ENCODE peak calls at places on chromosome 10, in nine cellular contexts. X, S, V, D, A, I, Y, L and C are unnamed samples.

GRCh38 chr10:102405632-102406031 is 10.1 kb downstream of the NFKB2 start:
- DNase-seq in X (no peak), S (no peak), V (no peak), D (no peak), A (no peak), I (no peak), Y (no peak), L (no peak), C (no peak)

GRCh38 chr10:8633909-8634308 is 579.4 kb downstream of the GATA3 start:
- DNase-seq in X (no peak), S (no peak), V (no peak), D (no peak), A (no peak), I (no peak), Y (no peak), L (no peak), C (no peak)

GRCh38 chr10:99917963-99918825 is 91.6 kb downstream of the DNMBP start:
- DNase-seq in X (peak), S (peak), V (peak), D (no peak), A (peak), I (peak), Y (peak), L (no peak), C (peak)

GRCh38 chr10:93854985-93855384 is 38.8 kb upstream of the SLC35G1 start:
- DNase-seq in X (no peak), S (no peak), V (no peak), D (no peak), A (no peak), I (no peak), Y (peak), L (no peak), C (no peak)

GRCh38 chr10:84339025-84339424 is 10.6 kb downstream of the CCSER2 start:
- DNase-seq in X (no peak), S (no peak), V (no peak), D (no peak), A (no peak), I (no peak), Y (no peak), L (no peak), C (no peak)

GRCh38 chr10:62900829-62901571 is 84.8 kb upstream of the EGR2 start:
- DNase-seq in X (no peak), S (no peak), V (no peak), D (no peak), A (no peak), I (peak), Y (no peak), L (no peak), C (no peak)

GRCh38 chr10:28250782-28251181 is 52.1 kb downstream of the MPP7 start:
- DNase-seq in X (peak), S (no peak), V (peak), D (no peak), A (no peak), I (peak), Y (no peak), L (no peak), C (no peak)

GRCh38 chr10:36023939-36024338 is 381.8 kb upstream of the FZD8 start:
- DNase-seq in X (peak), S (peak), V (peak), D (no peak), A (peak), I (peak), Y (no peak), L (no peak), C (no peak)

GRCh38 chr10:107443817-107444216 is 279.3 kb upstream of the SORCS1 start:
- DNase-seq in X (no peak), S (no peak), V (no peak), D (no peak), A (no peak), I (no peak), Y (no peak), L (no peak), C (no peak)
- H3K4me3 ChIP-seq in X (no peak), S (no peak), V (no peak), D (no peak), A (no peak), I (no peak), Y (no peak), L (no peak), C (no peak)

GRCh38 chr10:130046591-130046990 is 64.0 kb downstream of the C10orf143 start:
- DNase-seq in X (no peak), S (peak), V (no peak), D (no peak), A (no peak), I (no peak), Y (no peak), L (no peak), C (no peak)

GRCh38 chr10:130043491-130043890 is 67.1 kb downstream of the C10orf143 start:
- DNase-seq in X (no peak), S (no peak), V (no peak), D (no peak), A (no peak), I (no peak), Y (no peak), L (no peak), C (no peak)

GRCh38 chr10:130044067-130045061 is 66.3 kb downstream of the C10orf143 start:
- DNase-seq in X (no peak), S (no peak), V (no peak), D (no peak), A (no peak), I (no peak), Y (no peak), L (no peak), C (peak)

GRCh38 chr10:130045801-130046321 is 64.8 kb downstream of the C10orf143 start:
- DNase-seq in X (no peak), S (no peak), V (no peak), D (no peak), A (no peak), I (no peak), Y (no peak), L (no peak), C (no peak)

DNA sequence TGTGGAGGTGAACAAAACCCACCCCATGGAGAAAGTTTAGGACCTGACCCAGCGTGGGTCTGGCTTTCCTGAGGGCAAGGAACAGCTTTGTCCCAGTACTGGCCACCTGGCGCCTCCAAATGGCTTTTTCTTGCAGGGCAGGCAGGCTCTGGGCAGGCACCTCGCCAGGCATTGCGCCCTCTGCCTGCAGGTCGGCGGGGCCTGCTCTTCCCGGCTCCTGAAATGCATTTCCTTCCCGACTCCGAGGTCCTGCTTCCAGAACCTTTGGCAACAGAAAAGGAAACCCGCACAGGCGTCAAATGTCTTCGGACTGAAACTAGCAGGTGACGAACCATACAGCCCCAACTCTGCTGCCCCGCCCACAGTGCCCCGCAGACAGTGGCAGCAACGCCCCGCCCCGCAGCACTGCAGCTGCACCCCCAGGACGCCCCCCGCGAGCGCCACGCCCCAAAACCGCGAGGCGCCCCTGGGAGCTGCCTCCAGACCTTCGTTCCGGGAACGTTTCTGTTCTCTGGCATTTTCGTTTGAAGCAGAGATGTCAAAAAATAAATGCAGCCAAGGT is 65.5 kb downstream of the C10orf143 start:
- DNase-seq in X (no peak), S (peak), V (no peak), D (no peak), A (no peak), I (peak), Y (peak), L (no peak), C (no peak)
- TF ChIP-seq CTCF in X (no peak), S (peak), V (no peak), D (peak), A (no peak), I (peak), Y (peak), L (no peak), C (no peak)

GRCh38 chr10:103849212-103849877 is 6.0 kb downstream of the SH3PXD2A start:
- DNase-seq in X (no peak), S (no peak), V (no peak), D (no peak), A (no peak), I (no peak), Y (no peak), L (no peak), C (no peak)
- H3K4me3 ChIP-seq in X (no peak), S (no peak), V (no peak), D (peak), A (no peak), I (peak), Y (no peak), L (no peak), C (no peak)

GRCh38 chr10:108631332-108631731 is 1292.0 kb downstream of the XPNPEP1 start:
- DNase-seq in X (no peak), S (no peak), V (no peak), D (no peak), A (no peak), I (no peak), Y (no peak), L (no peak), C (no peak)

GRCh38 chr10:108629843-108630242 is 1293.5 kb downstream of the XPNPEP1 start:
- DNase-seq in X (peak), S (peak), V (no peak), D (no peak), A (no peak), I (peak), Y (no peak), L (no peak), C (no peak)

DNA sequence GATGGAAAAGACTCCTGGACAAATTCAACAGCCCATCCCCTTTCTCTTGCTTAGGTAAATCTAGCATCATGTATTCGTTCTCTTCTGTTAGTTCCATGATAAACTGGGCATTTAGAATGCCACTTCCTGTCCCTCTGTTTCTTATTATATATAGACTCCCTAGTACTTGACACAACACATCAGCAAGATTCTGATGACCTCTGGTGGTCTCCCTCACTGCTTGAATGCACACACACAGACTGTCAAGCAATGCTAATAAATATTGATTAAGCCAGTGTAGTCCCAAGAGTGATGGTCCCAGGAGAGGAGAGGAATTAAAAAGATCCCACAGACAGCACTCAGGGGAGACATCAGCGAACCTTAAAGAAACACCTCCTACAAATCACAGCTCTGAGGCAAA is 1291.3 kb downstream of the XPNPEP1 start:
- DNase-seq in X (no peak), S (no peak), V (no peak), D (no peak), A (no peak), I (no peak), Y (no peak), L (no peak), C (no peak)
- TF ChIP-seq CTCF in X (no peak), S (no peak), V (no peak), D (no peak), A (no peak), I (no peak), Y (no peak), L (no peak), C (no peak)

DNA sequence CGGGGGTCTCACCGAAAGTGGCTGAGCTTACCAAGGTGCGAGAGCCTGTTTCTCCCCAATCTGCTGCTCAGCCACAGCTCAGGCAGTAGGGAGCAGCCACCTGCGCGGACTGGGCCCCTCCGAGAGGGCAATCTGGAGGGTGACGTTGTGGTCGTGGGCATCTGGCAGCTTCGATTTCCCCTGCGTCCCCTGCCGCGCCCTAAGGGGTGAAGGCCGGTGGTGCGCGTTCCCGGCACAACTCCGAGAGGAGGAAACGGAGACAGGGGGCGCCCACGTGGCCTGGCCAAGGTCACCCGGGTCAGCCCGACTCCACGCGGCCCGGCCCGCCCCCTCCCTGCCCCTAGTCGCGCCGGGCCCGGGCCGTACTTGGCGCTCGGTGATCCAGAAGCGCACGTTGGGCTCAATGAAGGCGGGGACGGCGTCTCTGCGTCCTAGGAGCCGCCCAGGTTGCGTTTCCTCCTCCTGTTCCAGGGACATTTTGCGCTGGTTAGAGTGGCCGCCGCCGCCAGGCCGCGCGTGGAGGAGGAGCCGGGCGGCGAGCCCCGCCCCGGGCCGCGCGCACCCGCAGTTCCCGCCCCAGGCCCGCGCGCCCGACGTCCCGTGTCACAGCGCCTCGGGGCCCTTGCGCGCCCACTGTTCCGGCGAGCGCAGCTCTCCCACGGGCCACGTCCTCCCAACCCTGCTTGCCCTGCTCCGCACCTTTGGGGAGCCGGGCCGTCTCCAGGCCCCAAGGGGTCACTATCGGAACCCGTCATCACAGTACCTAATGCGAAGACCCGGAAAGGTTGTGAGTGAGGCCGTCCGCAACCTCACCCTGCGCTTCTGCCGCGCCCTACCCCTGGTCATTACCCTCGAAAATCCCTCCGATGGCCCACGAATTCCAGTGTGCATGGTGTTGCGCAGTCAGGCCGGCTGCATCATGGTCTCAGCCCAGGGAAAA is at the start of gene SFXN4:
- DNase-seq in X (peak), S (peak), V (peak), D (no peak), A (peak), I (peak), Y (peak), L (peak), C (peak)
- H3K4me3 ChIP-seq in X (peak), S (peak), V (peak), D (peak), A (peak), I (peak), Y (peak), L (peak), C (peak)

GRCh38 chr10:100930368-100930767 is 17.6 kb downstream of the SLF2 start:
- DNase-seq in X (peak), S (peak), V (no peak), D (no peak), A (no peak), I (no peak), Y (peak), L (no peak), C (no peak)
- TF ChIP-seq CTCF in X (peak), S (no peak), V (peak), D (peak), A (no peak), I (no peak), Y (no peak), L (no peak), C (no peak)

GRCh38 chr10:47298730-47299129 is 1.3 kb upstream of the GDF10 start:
- DNase-seq in X (no peak), S (no peak), V (no peak), D (no peak), A (no peak), I (no peak), Y (no peak), L (no peak), C (no peak)

GRCh38 chr10:47297796-47298540 is 2.0 kb upstream of the GDF10 start:
- DNase-seq in X (no peak), S (no peak), V (no peak), D (no peak), A (no peak), I (no peak), Y (no peak), L (no peak), C (no peak)

GRCh38 chr10:47299989-47300931 is at the start of gene GDF10:
- DNase-seq in X (peak), S (peak), V (no peak), D (no peak), A (no peak), I (no peak), Y (peak), L (no peak), C (no peak)

GRCh38 chr10:47301833-47302232 is 1.8 kb downstream of the GDF10 start:
- DNase-seq in X (no peak), S (no peak), V (no peak), D (no peak), A (no peak), I (no peak), Y (no peak), L (no peak), C (no peak)

DNA sequence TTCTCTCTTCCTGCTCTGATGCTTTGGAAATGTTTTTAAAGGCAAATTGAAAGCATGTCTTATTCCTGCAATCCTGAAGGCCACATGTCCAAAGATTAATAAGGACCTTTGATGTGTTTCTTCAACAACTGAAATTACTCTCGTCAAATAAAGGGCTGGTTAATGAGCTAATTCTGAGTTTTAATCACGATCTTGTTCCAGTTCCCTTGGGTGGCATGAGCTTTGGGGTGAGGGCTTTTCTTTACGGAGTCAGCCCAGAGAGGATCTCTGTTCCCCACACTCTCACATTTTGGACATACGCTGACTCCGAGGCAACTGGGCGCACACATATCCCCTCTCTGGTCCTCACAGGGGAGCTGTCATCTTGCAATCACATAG is 397 bp upstream of the GDF10 start:
- DNase-seq in X (peak), S (no peak), V (no peak), D (no peak), A (no peak), I (no peak), Y (no peak), L (no peak), C (no peak)
- H3K4me3 ChIP-seq in X (peak), S (peak), V (no peak), D (peak), A (no peak), I (no peak), Y (peak), L (peak), C (peak)

GRCh38 chr10:122206471-122207065 is 64.5 kb upstream of the BTBD16 start:
- DNase-seq in X (peak), S (no peak), V (peak), D (no peak), A (no peak), I (no peak), Y (no peak), L (no peak), C (no peak)
- TF ChIP-seq CTCF in X (peak), S (peak), V (peak), D (no peak), A (no peak), I (no peak), Y (no peak), L (no peak), C (no peak)